ENCODE peak calls at places on chromosomes 6 and 20, in five cellular contexts. T is HCT116, G is fibroblast of lung, M is lower lobe of right lung, Y is cardiac muscle cell. F is an unnamed sample.

GRCh38 chr6:144896876-144897275 is 611.7 kb downstream of the UTRN start:
- DNase-seq in M (no peak), T (no peak), Y (no peak), G (no peak), F (no peak)

GRCh38 chr20:38197217-38198008 is 32.3 kb upstream of the TGM2 start:
- DNase-seq in T (no peak), M (no peak), G (no peak), Y (no peak), F (no peak)

GRCh38 chr6:105902401-105903031 is 183.6 kb upstream of the PRDM1 start:
- DNase-seq in Y (no peak), G (no peak), M (no peak), T (no peak), F (peak)

GRCh38 chr6:114342086-114342825 is 567 bp downstream of the HS3ST5 start:
- DNase-seq in T (no peak), G (no peak), Y (peak), M (peak), F (no peak)

GRCh38 chr6:7467007-7467897 is 74.2 kb upstream of the DSP start:
- DNase-seq in G (no peak), M (no peak), T (no peak), Y (peak), F (no peak)

GRCh38 chr6:161618816-161619454 is 345.1 kb upstream of the AGPAT4 start:
- DNase-seq in M (no peak), Y (peak), G (peak), T (peak), F (peak)

GRCh38 chr6:35391240-35391968 is 49.0 kb downstream of the PPARD start:
- DNase-seq in Y (no peak), T (peak), G (peak), M (no peak), F (no peak)

GRCh38 chr6:100968934-100969333 is 87.8 kb upstream of the ASCC3 start:
- DNase-seq in M (no peak), G (no peak), T (no peak), Y (no peak), F (no peak)

GRCh38 chr20:6704132-6704861 is 63.2 kb upstream of the BMP2 start:
- DNase-seq in G (peak), Y (no peak), M (no peak), T (no peak), F (no peak)

GRCh38 chr20:3106658-3107463 is 22.3 kb upstream of the AVP start:
- DNase-seq in T (no peak), M (no peak), G (no peak), Y (no peak), F (no peak)

GRCh38 chr6:44129841-44130322 is 2.5 kb downstream of the TMEM63B start:
- DNase-seq in Y (peak), M (no peak), G (no peak), T (no peak), F (no peak)

GRCh38 chr6:79269877-79270276 is 35.4 kb upstream of the HMGN3 start:
- DNase-seq in Y (no peak), G (peak), M (no peak), T (no peak), F (peak)

GRCh38 chr20:33387177-33387576 is 14.1 kb downstream of the CDK5RAP1 start:
- DNase-seq in Y (no peak), T (no peak), G (no peak), M (no peak), F (no peak)

DNA sequence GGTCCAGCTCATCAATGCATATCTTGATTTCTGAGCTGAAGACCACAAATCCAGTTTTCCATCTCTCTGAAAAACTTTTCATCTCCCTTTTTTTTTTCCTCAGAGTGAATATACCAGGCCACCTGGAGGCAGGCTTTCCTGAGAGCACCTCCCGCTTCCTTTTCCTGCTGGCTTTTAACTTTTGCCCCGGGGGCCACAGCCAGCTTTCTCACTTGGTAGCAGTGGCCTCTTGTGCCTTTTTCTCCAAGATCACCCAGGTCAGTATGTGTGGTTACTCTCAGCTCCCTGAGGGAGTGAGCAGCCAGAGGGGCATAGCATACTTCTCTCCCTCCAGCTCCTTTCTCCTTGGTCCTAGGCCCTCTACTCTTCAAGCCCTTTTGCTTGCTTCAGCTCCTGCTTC is at the start of gene BTN1A1:
- DNase-seq in G (no peak), M (no peak), Y (no peak), T (no peak), F (no peak)
- H3K4me3 ChIP-seq in G (no peak), M (no peak), Y (no peak), T (no peak), F (no peak)

DNA sequence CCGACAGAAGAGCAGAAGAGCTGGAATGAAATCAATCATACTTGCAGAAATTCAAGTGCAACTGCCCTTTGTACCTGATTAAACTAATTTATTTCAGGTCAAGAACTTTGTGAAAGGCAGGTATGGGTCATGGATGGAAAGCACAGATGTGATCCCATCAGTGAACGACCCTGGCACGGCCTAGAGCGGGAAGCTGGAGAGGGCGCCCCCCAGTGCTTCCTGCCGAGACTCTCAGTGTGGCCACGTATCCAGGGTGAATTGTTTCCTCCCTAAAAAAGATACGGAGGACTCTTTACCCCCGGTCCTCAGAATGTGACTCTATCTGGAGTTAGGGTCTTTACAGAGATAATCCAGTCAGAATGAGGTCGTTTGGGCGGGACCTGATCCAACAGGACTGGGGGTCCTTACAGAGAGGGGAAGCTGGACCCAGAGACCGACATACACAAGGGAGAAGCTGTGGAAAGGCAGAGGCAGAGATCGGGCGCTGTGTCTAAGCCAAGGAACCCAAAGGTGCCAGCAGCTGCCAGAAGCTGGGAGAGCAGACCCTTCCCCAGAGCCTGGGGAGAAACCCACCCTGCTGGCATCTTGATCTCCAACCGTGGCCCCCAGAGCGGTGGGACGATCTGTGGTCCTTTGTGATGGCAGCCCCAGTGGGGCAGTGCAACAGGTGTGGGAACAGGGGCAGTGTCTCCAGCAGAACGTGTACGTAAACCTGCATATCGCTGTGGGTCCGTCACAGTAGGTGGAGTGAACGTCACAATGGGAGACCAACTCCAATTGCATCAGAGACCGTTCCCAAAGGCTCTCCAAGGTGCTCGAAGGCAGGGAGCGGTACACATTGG is 91.9 kb downstream of the TAF4 start:
- DNase-seq in T (no peak), M (no peak), G (no peak), Y (no peak), F (no peak)
- TF ChIP-seq CTCF in T (no peak), M (no peak), G (no peak), Y (no peak), F (no peak)

DNA sequence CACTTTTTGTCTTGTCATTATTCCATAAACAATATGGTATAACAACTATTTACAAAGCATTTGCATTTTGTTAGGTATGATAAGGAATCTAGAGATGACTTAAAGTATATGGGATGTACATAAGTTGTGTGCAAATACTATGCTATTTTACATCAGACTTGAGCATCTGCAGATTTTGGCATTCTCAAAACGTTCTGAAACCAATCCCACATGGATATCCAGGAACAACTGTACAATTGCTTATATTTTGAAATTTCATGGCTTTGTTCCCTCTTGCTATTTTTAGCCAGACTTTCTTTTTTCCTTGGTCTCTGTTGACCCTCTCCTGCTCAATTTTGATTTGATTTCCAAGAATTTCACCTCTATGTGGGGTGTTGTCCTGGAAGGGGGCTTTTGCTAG is 32.9 kb upstream of the UST start:
- DNase-seq in G (no peak), M (no peak), T (no peak), Y (no peak), F (no peak)
- H3K4me3 ChIP-seq in G (no peak), M (no peak), T (no peak), Y (no peak), F (no peak)

GRCh38 chr20:60206259-60206658 is 248.0 kb downstream of the CDH26 start:
- DNase-seq in T (peak), G (peak), Y (peak), M (no peak), F (no peak)
- TF ChIP-seq CTCF in T (no peak), G (peak), Y (peak), M (peak), F (peak)

DNA sequence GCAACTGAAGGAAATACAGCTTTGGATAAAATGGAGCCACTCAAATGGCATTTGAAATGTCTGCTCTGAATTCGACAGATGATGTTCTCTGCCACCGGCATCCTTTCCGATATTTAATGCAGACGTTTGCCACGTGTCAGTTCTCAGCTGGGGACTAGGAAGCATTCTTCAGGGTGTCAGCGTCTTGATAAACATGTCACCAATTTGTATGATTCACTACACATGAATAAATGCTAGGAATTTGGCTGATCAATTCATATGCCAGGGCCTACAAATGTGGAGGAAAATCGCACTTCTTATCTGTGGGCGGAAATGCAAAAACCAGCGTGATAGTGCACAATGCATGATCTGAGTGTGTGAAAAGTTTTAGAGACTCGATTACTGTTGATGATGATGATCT is 169.5 kb downstream of the SLC24A3 start:
- DNase-seq in M (no peak), G (no peak), Y (no peak), T (no peak), F (no peak)
- H3K4me3 ChIP-seq in M (no peak), G (no peak), Y (no peak), T (no peak), F (no peak)